ENCODE peak calls at places on chromosome 10, in seven cellular contexts. H, F, Y, M, E, R and P are unnamed samples.

GRCh38 chr10:53491774-53492173 is 719.2 kb upstream of the MBL2 start:
- DNase-seq in H (no peak), F (no peak), Y (no peak), M (no peak), E (no peak), R (no peak), P (no peak)

GRCh38 chr10:43257210-43258031 is 9.4 kb downstream of the RASGEF1A start:
- DNase-seq in H (no peak), F (no peak), Y (no peak), M (no peak), E (no peak), R (no peak), P (no peak)

GRCh38 chr10:73771722-73772279 is 10.0 kb upstream of the CHCHD1 start:
- DNase-seq in H (peak; percentile 73), F (no peak), Y (no peak), M (peak; percentile 62), E (peak; percentile 56), R (peak; percentile 88), P (no peak)

GRCh38 chr10:64365663-64366062 is 844.5 kb downstream of the REEP3 start:
- DNase-seq in H (no peak), F (peak; percentile 51), Y (no peak), M (no peak), E (peak; percentile 58), R (no peak), P (no peak)

GRCh38 chr10:53111529-53111928 is 338.9 kb upstream of the MBL2 start:
- DNase-seq in H (no peak), F (no peak), Y (no peak), M (no peak), E (no peak), R (no peak), P (no peak)

GRCh38 chr10:92816106-92816505 is 32.2 kb upstream of the EXOC6 start:
- DNase-seq in H (peak; percentile 73), F (no peak), Y (no peak), M (no peak), E (no peak), R (peak; percentile 28), P (peak; percentile 24)

GRCh38 chr10:1185911-1186692 is 129.9 kb downstream of the WDR37 start:
- DNase-seq in H (no peak), F (no peak), Y (no peak), M (no peak), E (no peak), R (no peak), P (no peak)

GRCh38 chr10:112904000-112904399 is 46.0 kb upstream of the TCF7L2 start:
- DNase-seq in H (peak; percentile 60), F (no peak), Y (no peak), M (no peak), E (no peak), R (peak; percentile 43), P (peak; percentile 10)

GRCh38 chr10:124756156-124756555 is 12.0 kb upstream of the FAM53B start:
- DNase-seq in H (no peak), F (no peak), Y (no peak), M (no peak), E (no peak), R (no peak), P (no peak)

GRCh38 chr10:132065491-132066105 is at the start of gene JAKMIP3:
- DNase-seq in H (peak; percentile 96), F (peak; percentile 27), Y (no peak), M (peak; percentile 70), E (peak; percentile 38), R (peak; percentile 22), P (peak; percentile 96)

GRCh38 chr10:74320717-74321116 is 169.7 kb downstream of the ADK start:
- DNase-seq in H (no peak), F (no peak), Y (no peak), M (no peak), E (no peak), R (peak; percentile 14), P (no peak)

GRCh38 chr10:86411281-86411841 is 44.8 kb upstream of the GRID1 start:
- DNase-seq in H (peak; percentile 86), F (no peak), Y (no peak), M (no peak), E (no peak), R (peak; percentile 13), P (peak; percentile 93)

GRCh38 chr10:86652361-86653202 is 1.8 kb upstream of the OPN4 start:
- DNase-seq in H (peak; percentile 21), F (no peak), Y (no peak), M (peak; percentile 31), E (no peak), R (no peak), P (no peak)

GRCh38 chr10:52314822-52315552 is 906 bp downstream of the DKK1 start:
- DNase-seq in H (peak; percentile 41), F (no peak), Y (no peak), M (no peak), E (no peak), R (no peak), P (peak; percentile 58)

GRCh38 chr10:2137549-2138174 is 400.3 kb upstream of the ADARB2 start:
- DNase-seq in H (no peak), F (peak; percentile 21), Y (peak; percentile 17), M (peak; percentile 64), E (peak; percentile 83), R (no peak), P (peak; percentile 5)

GRCh38 chr10:6473901-6474370 is 106.1 kb downstream of the PRKCQ start:
- DNase-seq in H (no peak), F (no peak), Y (no peak), M (no peak), E (no peak), R (peak; percentile 3), P (peak; percentile 6)

GRCh38 chr10:35027567-35027966 is 62.6 kb downstream of the CUL2 start:
- DNase-seq in H (peak; percentile 39), F (no peak), Y (no peak), M (no peak), E (peak; percentile 22), R (peak; percentile 47), P (peak; percentile 53)

GRCh38 chr10:102461187-102462054 is 10.1 kb upstream of the C10orf95 start:
- DNase-seq in H (peak; percentile 67), F (peak; percentile 84), Y (peak; percentile 75), M (peak; percentile 95), E (peak; percentile 96), R (peak; percentile 99), P (peak; percentile 81)

GRCh38 chr10:59968705-59969104 is 62.3 kb upstream of the CCDC6 start:
- DNase-seq in H (no peak), F (no peak), Y (no peak), M (no peak), E (no peak), R (no peak), P (no peak)

GRCh38 chr10:46515402-46516192 is 40.9 kb downstream of the GPRIN2 start:
- DNase-seq in H (no peak), F (no peak), Y (no peak), M (peak; percentile 20), E (no peak), R (no peak), P (no peak)

GRCh38 chr10:59622320-59622901 is 87.2 kb downstream of the SLC16A9 start:
- DNase-seq in H (peak; percentile 61), F (peak; percentile 39), Y (no peak), M (peak; percentile 70), E (peak; percentile 75), R (peak; percentile 97), P (peak; percentile 70)

GRCh38 chr10:48466611-48467240 is 138.1 kb downstream of the ARHGAP22 start:
- DNase-seq in H (no peak), F (no peak), Y (no peak), M (peak; percentile 38), E (peak; percentile 43), R (peak; percentile 92), P (no peak)

GRCh38 chr10:48465860-48466521 is 138.9 kb downstream of the ARHGAP22 start:
- DNase-seq in H (no peak), F (no peak), Y (no peak), M (peak; percentile 47), E (peak; percentile 30), R (peak; percentile 20), P (no peak)

GRCh38 chr10:48464121-48464870 is 140.6 kb downstream of the ARHGAP22 start:
- DNase-seq in H (no peak), F (no peak), Y (no peak), M (no peak), E (no peak), R (no peak), P (no peak)

GRCh38 chr10:48463318-48464003 is 141.4 kb downstream of the ARHGAP22 start:
- DNase-seq in H (no peak), F (no peak), Y (no peak), M (peak; percentile 31), E (peak; percentile 73), R (no peak), P (peak; percentile 25)

GRCh38 chr10:48464871-48465736 is 139.8 kb downstream of the ARHGAP22 start:
- DNase-seq in H (no peak), F (no peak), Y (no peak), M (peak; percentile 33), E (no peak), R (peak; percentile 38), P (no peak)
- H4K8ac ChIP-seq in H (no peak overlapping the region), F (no peak overlapping the region), Y (no peak overlapping the region), M (no peak overlapping the region), E (no peak overlapping the region), R (no peak overlapping the region), P (no peak overlapping the region)

GRCh38 chr10:71302874-71303568 is 16.0 kb upstream of the SLC29A3 start:
- DNase-seq in H (peak; percentile 61), F (peak; percentile 32), Y (no peak), M (no peak), E (peak; percentile 74), R (peak; percentile 87), P (peak; percentile 67)
- H4K8ac ChIP-seq in H (no peak overlapping the region), F (no peak overlapping the region), Y (no peak overlapping the region), M (no peak overlapping the region), E (no peak overlapping the region), R (no peak overlapping the region), P (no peak overlapping the region)

GRCh38 chr10:113987805-113988204 is 55.9 kb upstream of the ADRB1 start:
- DNase-seq in H (no peak), F (no peak), Y (no peak), M (no peak), E (peak; percentile 11), R (peak; percentile 72), P (peak; percentile 3)

GRCh38 chr10:113986316-113986715 is 57.4 kb upstream of the ADRB1 start:
- DNase-seq in H (no peak), F (no peak), Y (no peak), M (no peak), E (no peak), R (no peak), P (no peak)

GRCh38 chr10:113987156-113987555 is 56.5 kb upstream of the ADRB1 start:
- DNase-seq in H (no peak), F (no peak), Y (no peak), M (no peak), E (no peak), R (no peak), P (no peak)

GRCh38 chr10:113991091-113991860 is 52.4 kb upstream of the ADRB1 start:
- DNase-seq in H (no peak), F (no peak), Y (no peak), M (no peak), E (no peak), R (no peak), P (no peak)

GRCh38 chr10:113988535-113988934 is 55.1 kb upstream of the ADRB1 start:
- DNase-seq in H (no peak), F (no peak), Y (no peak), M (no peak), E (no peak), R (no peak), P (no peak)
- H4K8ac ChIP-seq in H (no peak overlapping the region), F (no peak overlapping the region), Y (no peak overlapping the region), M (no peak overlapping the region), E (no peak overlapping the region), R (no peak overlapping the region), P (no peak overlapping the region)

DNA sequence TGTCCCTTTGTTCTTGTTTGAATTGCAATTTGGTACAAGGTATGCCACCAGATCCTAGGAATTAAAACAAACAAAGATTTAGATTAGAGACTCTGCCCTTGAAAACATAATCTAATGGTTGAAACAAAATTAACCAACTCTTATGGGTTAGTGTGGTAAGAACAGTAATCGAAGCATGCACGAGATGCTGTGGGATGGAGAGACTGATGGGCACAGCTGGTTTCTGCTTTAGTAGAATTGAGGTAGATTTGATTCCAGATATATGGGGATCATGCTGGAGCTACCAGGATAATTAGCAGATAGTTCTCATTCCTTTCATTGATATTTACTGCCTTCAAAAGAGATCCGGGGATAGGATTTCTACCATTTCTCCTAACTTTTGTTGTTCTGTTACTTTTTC is 20.4 kb upstream of the SEMA4G start:
- DNase-seq in H (no peak), F (no peak), Y (no peak), M (no peak), E (no peak), R (peak; percentile 35), P (no peak)
- H4K8ac ChIP-seq in H (no peak overlapping the region), F (no peak overlapping the region), Y (no peak overlapping the region), M (no peak overlapping the region), E (no peak overlapping the region), R (no peak overlapping the region), P (no peak overlapping the region)